ENCODE peak calls at places on chromosomes 5 and 9, in five cellular contexts. E is HCT116, L is uterus, A is prostate gland, N is tibial nerve. J is an unnamed sample. For H3K4me1, the result is how much of the 10 kb centered on the place peaks cover.

GRCh38 chr5:53557386-53557785 is 3.1 kb upstream of the NDUFS4 start:
- DNase-seq in E (no peak), L (no peak), A (no peak), N (no peak), J (no peak)

GRCh38 chr5:72228957-72229356 is 91.1 kb downstream of the MRPS27 start:
- DNase-seq in E (no peak), L (no peak), A (no peak), N (no peak), J (no peak)

GRCh38 chr5:90134892-90135291 is 274.7 kb downstream of the CETN3 start:
- DNase-seq in E (no peak), L (peak), A (no peak), N (peak), J (no peak)

GRCh38 chr5:120155873-120156272 is 308.2 kb upstream of the PRR16 start:
- DNase-seq in E (no peak), L (no peak), A (no peak), N (no peak), J (no peak)

GRCh38 chr5:50967388-50968039 is 301.1 kb downstream of the PARP8 start:
- DNase-seq in E (no peak), L (no peak), A (peak), N (no peak), J (no peak)

GRCh38 chr9:76135902-76136301 is 245.4 kb downstream of the PCSK5 start:
- DNase-seq in E (no peak), L (no peak), A (no peak), N (peak), J (no peak)

GRCh38 chr9:127112056-127112455 is 10.4 kb downstream of the ANGPTL2 start:
- DNase-seq in E (no peak), L (peak), A (no peak), N (no peak), J (no peak)

GRCh38 chr5:33198816-33199215 is 241.9 kb upstream of the TARS1 start:
- DNase-seq in E (no peak), L (no peak), A (no peak), N (no peak), J (no peak)

GRCh38 chr9:78214492-78214891 is 21.4 kb upstream of the CEP78 start:
- DNase-seq in E (no peak), L (no peak), A (no peak), N (no peak), J (no peak)

GRCh38 chr5:759111-759741 is 25.3 kb downstream of the ZDHHC11B start:
- DNase-seq in E (no peak), L (no peak), A (peak), N (no peak), J (no peak)

GRCh38 chr5:142939884-142940283 is 169.7 kb downstream of the ARHGAP26 start:
- DNase-seq in E (no peak), L (no peak), A (no peak), N (no peak), J (no peak)

GRCh38 chr5:54611290-54611951 is 93.9 kb downstream of the SNX18 start:
- DNase-seq in E (no peak), L (no peak), A (no peak), N (no peak), J (no peak)

GRCh38 chr5:142000709-142001484 is 11.9 kb downstream of the GNPDA1 start:
- DNase-seq in E (no peak), L (no peak), A (no peak), N (no peak), J (no peak)

GRCh38 chr9:438066-438465 is 223.4 kb downstream of the DOCK8 start:
- DNase-seq in E (no peak), L (no peak), A (no peak), N (no peak), J (no peak)

GRCh38 chr5:149675467-149676201 is 54.5 kb upstream of the PPARGC1B start:
- DNase-seq in E (no peak), L (no peak), A (no peak), N (no peak), J (peak)

GRCh38 chr9:89538874-89539273 is 41.0 kb upstream of the SEMA4D start:
- DNase-seq in E (no peak), L (no peak), A (no peak), N (no peak), J (no peak)

GRCh38 chr5:178589180-178590140 is 733 bp downstream of the COL23A1 start:
- DNase-seq in E (no peak), L (no peak), A (no peak), N (no peak), J (no peak)

GRCh38 chr9:125189011-125189360 is 617 bp downstream of the PPP6C start:
- DNase-seq in E (no peak), L (no peak), A (peak), N (no peak), J (peak)

GRCh38 chr9:72937545-72937944 is 15.3 kb downstream of the ALDH1A1 start:
- DNase-seq in E (no peak), L (no peak), A (no peak), N (no peak), J (no peak)

GRCh38 chr9:27351438-27351837 is 54.5 kb upstream of the EQTN start:
- DNase-seq in E (no peak), L (peak), A (no peak), N (no peak), J (no peak)

GRCh38 chr5:138905541-138905940 is 30.4 kb upstream of the LRRTM2 start:
- DNase-seq in E (no peak), L (no peak), A (no peak), N (no peak), J (no peak)

GRCh38 chr5:40486437-40487270 is 193.1 kb upstream of the PTGER4 start:
- DNase-seq in E (no peak), L (no peak), A (no peak), N (peak), J (no peak)

GRCh38 chr5:115455241-115455640 is 89.3 kb downstream of the FEM1C start:
- DNase-seq in E (no peak), L (no peak), A (no peak), N (no peak), J (peak)

GRCh38 chr5:180613188-180613587 is 21.9 kb upstream of the SCGB3A1 start:
- DNase-seq in E (no peak), L (no peak), A (no peak), N (no peak), J (no peak)

GRCh38 chr9:107653263-107653821 is 163.8 kb upstream of the KLF4 start:
- DNase-seq in E (no peak), L (no peak), A (peak), N (no peak), J (no peak)

GRCh38 chr5:170523129-170523497 is 19.3 kb downstream of the KCNIP1 start:
- DNase-seq in E (no peak), L (no peak), A (no peak), N (no peak), J (no peak)

GRCh38 chr5:35852084-35852734 is 4.5 kb upstream of the IL7R start:
- DNase-seq in E (no peak), L (no peak), A (no peak), N (no peak), J (no peak)

GRCh38 chr5:179858241-179858585 is 404 bp downstream of the MRNIP start:
- DNase-seq in E (no peak), L (no peak), A (peak), N (peak), J (peak)

GRCh38 chr5:80153586-80154126 is 102.2 kb downstream of the SERINC5 start:
- DNase-seq in E (no peak), L (no peak), A (peak), N (no peak), J (no peak)

GRCh38 chr9:132768932-132769894 is 98.9 kb downstream of the GTF3C4 start:
- DNase-seq in E (no peak), L (peak), A (peak), N (peak), J (peak)

GRCh38 chr9:112080831-112081542 is 94.1 kb downstream of the SUSD1 start:
- DNase-seq in E (no peak), L (no peak), A (no peak), N (no peak), J (no peak)

GRCh38 chr5:25568989-25569625 is 924.3 kb upstream of the CDH10 start:
- DNase-seq in E (no peak), L (no peak), A (no peak), N (no peak), J (no peak)

GRCh38 chr9:133234577-133235322 is 25.7 kb upstream of the OBP2B start:
- DNase-seq in E (no peak), L (no peak), A (no peak), N (no peak), J (no peak)

GRCh38 chr9:125146247-125146646 is 2.9 kb upstream of the SCAI start:
- DNase-seq in E (no peak), L (no peak), A (no peak), N (no peak), J (no peak)

DNA sequence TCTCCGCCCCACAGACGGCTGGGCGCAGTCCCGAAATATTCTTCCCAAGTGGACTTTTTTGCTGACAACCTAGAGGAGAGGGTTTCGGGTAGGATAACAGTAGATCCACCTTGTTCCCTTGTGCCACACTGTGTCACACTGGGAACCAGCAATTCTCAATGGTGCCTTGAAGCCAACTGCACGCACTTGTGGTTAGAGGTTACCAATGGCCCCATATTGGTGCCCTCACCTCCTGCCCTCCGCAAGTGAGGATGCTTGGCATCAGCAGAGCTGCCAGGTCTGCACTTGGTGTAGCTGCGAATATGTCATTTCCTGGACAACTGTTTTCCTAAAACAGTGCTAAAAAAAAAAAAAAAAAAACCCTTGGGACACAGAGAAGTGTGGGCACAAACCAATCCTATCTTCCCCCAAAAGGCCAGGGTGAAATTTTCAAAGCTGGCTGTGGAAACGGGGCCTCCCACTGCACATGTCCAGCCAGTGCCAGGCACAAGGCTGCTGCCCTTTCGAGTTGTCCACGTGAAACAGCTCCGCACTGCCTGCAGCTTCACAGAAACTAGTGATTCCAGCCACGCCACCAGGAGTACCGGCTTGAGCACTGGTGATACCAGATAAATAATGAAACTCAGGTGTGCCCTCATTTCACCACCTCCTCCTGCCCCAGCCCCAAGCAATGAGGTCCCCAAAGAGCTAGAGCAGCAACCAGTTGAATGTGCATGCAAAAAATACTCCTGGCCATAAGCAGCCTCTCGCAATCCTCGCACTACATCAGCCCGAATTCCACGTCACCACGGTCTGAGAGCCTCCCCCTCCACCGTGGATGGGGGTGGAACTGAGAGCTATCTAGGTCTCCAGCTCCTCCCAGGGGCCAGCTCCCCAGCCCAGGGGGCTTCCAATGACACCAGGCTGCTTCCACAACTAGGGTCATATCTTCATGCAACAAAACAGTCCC is 51.2 kb downstream of the USP20 start:
- DNase-seq in E (no peak), L (no peak), A (no peak), N (no peak), J (no peak)
- TF ChIP-seq POLR2A in E (no peak), L (no peak), A (no peak), N (no peak), J (no peak)

GRCh38 chr9:14303110-14303509 is 10.8 kb downstream of the NFIB start:
- DNase-seq in E (no peak), L (no peak), A (no peak), N (no peak), J (no peak)
- H3K4me1 ChIP-seq in E (under half), L (under half), A (under half), N (under half), J (under half)

GRCh38 chr5:64207978-64208377 is 42.3 kb downstream of the RNF180 start:
- DNase-seq in E (no peak), L (no peak), A (no peak), N (no peak), J (no peak)
- TF ChIP-seq CTCF in E (peak), L (peak), A (peak), N (peak), J (no peak)

GRCh38 chr9:91193658-91194391 is 167.9 kb downstream of the AUH start:
- DNase-seq in E (peak), L (peak), A (peak), N (peak), J (peak)
- TF ChIP-seq POLR2A in E (no peak), L (peak), A (peak), N (no peak), J (peak)

DNA sequence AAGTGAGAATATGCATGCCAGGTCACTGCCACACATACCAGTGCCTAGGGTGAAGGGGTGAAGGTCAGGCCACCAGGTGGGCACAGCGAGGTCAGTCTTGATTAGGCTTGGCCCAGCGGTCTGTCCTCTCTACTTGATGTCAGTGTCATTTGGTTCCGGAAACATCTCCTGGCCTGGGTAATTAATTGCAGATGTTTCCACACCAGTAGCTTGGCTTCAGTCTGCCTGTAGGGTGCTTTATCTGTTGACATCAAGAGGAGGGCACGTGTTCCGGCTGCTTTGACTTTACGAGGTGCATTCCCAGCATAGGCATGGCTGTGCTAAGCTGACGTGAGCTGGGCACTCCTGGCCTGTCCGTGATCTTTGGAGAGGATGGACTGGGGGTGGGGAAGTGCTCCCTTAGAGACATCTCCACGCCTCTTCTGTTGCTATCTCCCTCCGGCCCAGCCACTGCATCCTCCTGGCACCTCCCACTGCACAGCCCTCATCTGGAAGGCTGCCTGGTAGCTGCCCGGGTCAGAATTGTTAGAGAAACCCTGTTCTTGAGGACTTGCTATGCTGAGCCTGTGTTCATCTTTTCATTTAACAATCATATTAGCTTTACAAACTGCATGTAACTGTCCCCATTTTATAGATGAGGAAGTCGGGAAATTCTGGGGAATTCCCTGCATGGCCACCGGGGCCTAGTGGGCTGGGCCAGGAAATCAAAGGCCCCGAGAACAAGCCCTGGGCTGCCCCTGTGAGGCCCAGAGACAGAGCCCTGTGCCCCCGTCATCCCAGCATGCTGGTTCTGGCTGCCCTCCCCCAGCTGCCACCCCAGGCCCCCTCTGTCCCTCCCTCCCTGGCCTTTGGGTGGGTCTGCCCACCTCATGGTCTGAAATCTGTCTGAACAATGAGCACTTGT is 29.1 kb downstream of the JADE2 start:
- DNase-seq in E (no peak), L (peak), A (peak), N (peak), J (peak)
- H3K4me1 ChIP-seq in E (under half), L (under half), A (under half), N (under half), J (under half)

GRCh38 chr9:71806916-71807315 is 38.6 kb upstream of the CEMIP2 start:
- DNase-seq in E (peak), L (peak), A (peak), N (peak), J (peak)

GRCh38 chr9:71814226-71814625 is 45.9 kb upstream of the CEMIP2 start:
- DNase-seq in E (no peak), L (no peak), A (no peak), N (no peak), J (no peak)

GRCh38 chr9:71814805-71815204 is 46.5 kb upstream of the CEMIP2 start:
- DNase-seq in E (no peak), L (no peak), A (no peak), N (no peak), J (no peak)

GRCh38 chr9:71816782-71817549 is 48.7 kb upstream of the CEMIP2 start:
- DNase-seq in E (no peak), L (no peak), A (no peak), N (no peak), J (no peak)

DNA sequence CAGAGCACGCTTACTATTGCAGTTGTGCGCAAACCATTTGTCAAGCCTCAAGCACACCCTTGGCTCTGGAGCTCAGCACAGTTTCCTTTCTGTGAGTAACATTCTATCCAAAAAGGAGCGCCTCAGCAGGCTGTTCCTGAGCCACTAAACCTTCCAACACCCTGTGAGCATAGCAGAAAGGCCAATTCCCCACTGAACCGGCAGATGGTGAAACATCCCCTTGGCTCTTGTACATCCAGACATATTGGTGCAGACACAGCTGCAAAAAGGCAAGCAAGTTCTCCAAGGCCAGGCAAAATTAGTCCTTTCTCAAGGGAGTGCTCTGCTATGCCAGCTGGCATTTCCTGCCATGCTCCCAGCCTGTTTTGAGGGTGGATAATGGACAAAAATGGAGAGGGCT is 44.1 kb upstream of the CEMIP2 start:
- DNase-seq in E (no peak), L (no peak), A (no peak), N (no peak), J (no peak)
- TF ChIP-seq CTCF in E (no peak), L (no peak), A (no peak), N (no peak), J (no peak)

GRCh38 chr9:134592018-134592818 is 49.4 kb upstream of the COL5A1 start:
- DNase-seq in E (no peak), L (peak), A (no peak), N (peak), J (peak)
- TF ChIP-seq POLR2A in E (no peak), L (no peak), A (no peak), N (no peak), J (no peak)

GRCh38 chr9:35073276-35073607 is 817 bp upstream of the VCP start:
- DNase-seq in E (no peak), L (no peak), A (no peak), N (no peak), J (no peak)

GRCh38 chr9:35070823-35071813 is 1.3 kb downstream of the VCP start:
- DNase-seq in E (no peak), L (no peak), A (no peak), N (no peak), J (no peak)

GRCh38 chr9:35074141-35074540 is 1.7 kb upstream of the VCP start:
- DNase-seq in E (no peak), L (no peak), A (no peak), N (no peak), J (no peak)

GRCh38 chr9:35071814-35072460 is 488 bp downstream of the VCP start:
- DNase-seq in E (peak), L (peak), A (peak), N (peak), J (peak)

GRCh38 chr9:35072461-35073275 is at the start of gene VCP:
- DNase-seq in E (peak), L (peak), A (peak), N (peak), J (peak)
- H3K4me1 ChIP-seq in E (under half), L (under half), A (under half), N (under half), J (under half)

J was measured in Peyer's patch.